ENCODE peak calls at places on chromosomes 5 and 9, in seven cellular contexts. One of them, this sample, is unnamed. For H3K36me3, the result is how much of the 10 kb centered on the place peaks cover.

GRCh38 chr5:38780950-38781349 is 64.9 kb upstream of the OSMR start:
- DNase-seq in brain microvascular endothelial cell: peak
- DNase-seq in tibial artery: peak
- DNase-seq in endodermal cell: no peak
- DNase-seq in fibroblast of lung: peak
- DNase-seq in thyroid gland: peak
- DNase-seq in pancreas: no peak
- DNase-seq in this sample: peak

GRCh38 chr5:64767959-64768357 is 533 bp downstream of the SREK1IP1 start:
- DNase-seq in brain microvascular endothelial cell: peak
- DNase-seq in tibial artery: no peak
- DNase-seq in endodermal cell: no peak
- DNase-seq in fibroblast of lung: peak
- DNase-seq in thyroid gland: no peak
- DNase-seq in pancreas: no peak
- DNase-seq in this sample: peak

GRCh38 chr5:60522299-60522915 is 177.6 kb downstream of the DEPDC1B start:
- DNase-seq in brain microvascular endothelial cell: peak
- DNase-seq in tibial artery: no peak
- DNase-seq in endodermal cell: no peak
- DNase-seq in fibroblast of lung: peak
- DNase-seq in thyroid gland: no peak
- DNase-seq in pancreas: no peak
- DNase-seq in this sample: peak

GRCh38 chr5:114658179-114658578 is 296.3 kb downstream of the KCNN2 start:
- DNase-seq in brain microvascular endothelial cell: peak
- DNase-seq in tibial artery: no peak
- DNase-seq in endodermal cell: no peak
- DNase-seq in fibroblast of lung: no peak
- DNase-seq in thyroid gland: no peak
- DNase-seq in pancreas: no peak
- DNase-seq in this sample: no peak

GRCh38 chr5:67165524-67166459 is 30.8 kb downstream of the CD180 start:
- DNase-seq in brain microvascular endothelial cell: peak
- DNase-seq in tibial artery: peak
- DNase-seq in endodermal cell: peak
- DNase-seq in fibroblast of lung: peak
- DNase-seq in thyroid gland: peak
- DNase-seq in pancreas: peak
- DNase-seq in this sample: peak

GRCh38 chr9:135718616-135719015 is 16.6 kb downstream of the KCNT1 start:
- DNase-seq in brain microvascular endothelial cell: peak
- DNase-seq in tibial artery: no peak
- DNase-seq in endodermal cell: no peak
- DNase-seq in fibroblast of lung: peak
- DNase-seq in thyroid gland: no peak
- DNase-seq in pancreas: no peak
- DNase-seq in this sample: peak

GRCh38 chr9:96564217-96564616 is 55.4 kb downstream of the CDC14B start:
- DNase-seq in brain microvascular endothelial cell: no peak
- DNase-seq in tibial artery: no peak
- DNase-seq in endodermal cell: no peak
- DNase-seq in fibroblast of lung: no peak
- DNase-seq in thyroid gland: no peak
- DNase-seq in pancreas: no peak
- DNase-seq in this sample: no peak

GRCh38 chr5:173018352-173018751 is 34.8 kb downstream of the ATP6V0E1 start:
- DNase-seq in brain microvascular endothelial cell: no peak
- DNase-seq in tibial artery: no peak
- DNase-seq in endodermal cell: no peak
- DNase-seq in fibroblast of lung: no peak
- DNase-seq in thyroid gland: no peak
- DNase-seq in pancreas: no peak
- DNase-seq in this sample: no peak

GRCh38 chr9:93827545-93828330 is 127.4 kb downstream of the BARX1 start:
- DNase-seq in brain microvascular endothelial cell: peak
- DNase-seq in tibial artery: no peak
- DNase-seq in endodermal cell: peak
- DNase-seq in fibroblast of lung: peak
- DNase-seq in thyroid gland: peak
- DNase-seq in pancreas: peak
- DNase-seq in this sample: peak

GRCh38 chr9:112809351-112809848 is 58.8 kb downstream of the SNX30 start:
- DNase-seq in brain microvascular endothelial cell: no peak
- DNase-seq in tibial artery: no peak
- DNase-seq in endodermal cell: no peak
- DNase-seq in fibroblast of lung: no peak
- DNase-seq in thyroid gland: peak
- DNase-seq in pancreas: no peak
- DNase-seq in this sample: no peak

GRCh38 chr5:473344-474192 is 30.6 kb downstream of the EXOC3 start:
- DNase-seq in brain microvascular endothelial cell: no peak
- DNase-seq in tibial artery: no peak
- DNase-seq in endodermal cell: peak
- DNase-seq in fibroblast of lung: peak
- DNase-seq in thyroid gland: peak
- DNase-seq in pancreas: peak
- DNase-seq in this sample: peak

GRCh38 chr5:151186538-151186937 is 29.0 kb upstream of the ANXA6 start:
- DNase-seq in brain microvascular endothelial cell: no peak
- DNase-seq in tibial artery: no peak
- DNase-seq in endodermal cell: no peak
- DNase-seq in fibroblast of lung: no peak
- DNase-seq in thyroid gland: no peak
- DNase-seq in pancreas: no peak
- DNase-seq in this sample: no peak
- H3K36me3 ChIP-seq in brain microvascular endothelial cell: under half
- H3K36me3 ChIP-seq in tibial artery: half or more
- H3K36me3 ChIP-seq in endodermal cell: under half
- H3K36me3 ChIP-seq in fibroblast of lung: under half
- H3K36me3 ChIP-seq in thyroid gland: under half
- H3K36me3 ChIP-seq in pancreas: under half
- H3K36me3 ChIP-seq in this sample: under half

GRCh38 chr5:36198281-36198680 is 43.4 kb downstream of the NADK2 start:
- DNase-seq in brain microvascular endothelial cell: no peak
- DNase-seq in tibial artery: no peak
- DNase-seq in endodermal cell: no peak
- DNase-seq in fibroblast of lung: peak
- DNase-seq in thyroid gland: no peak
- DNase-seq in pancreas: no peak
- DNase-seq in this sample: no peak
- H3K36me3 ChIP-seq in brain microvascular endothelial cell: under half
- H3K36me3 ChIP-seq in tibial artery: under half
- H3K36me3 ChIP-seq in endodermal cell: under half
- H3K36me3 ChIP-seq in fibroblast of lung: under half
- H3K36me3 ChIP-seq in thyroid gland: under half
- H3K36me3 ChIP-seq in pancreas: under half
- H3K36me3 ChIP-seq in this sample: under half

GRCh38 chr9:137789295-137789895 is 88.2 kb upstream of the CACNA1B start:
- DNase-seq in brain microvascular endothelial cell: no peak
- DNase-seq in tibial artery: no peak
- DNase-seq in endodermal cell: no peak
- DNase-seq in fibroblast of lung: no peak
- DNase-seq in thyroid gland: no peak
- DNase-seq in pancreas: no peak
- DNase-seq in this sample: no peak
- H3K36me3 ChIP-seq in brain microvascular endothelial cell: under half
- H3K36me3 ChIP-seq in tibial artery: half or more
- H3K36me3 ChIP-seq in endodermal cell: half or more
- H3K36me3 ChIP-seq in fibroblast of lung: under half
- H3K36me3 ChIP-seq in thyroid gland: under half
- H3K36me3 ChIP-seq in pancreas: under half
- H3K36me3 ChIP-seq in this sample: under half

DNA sequence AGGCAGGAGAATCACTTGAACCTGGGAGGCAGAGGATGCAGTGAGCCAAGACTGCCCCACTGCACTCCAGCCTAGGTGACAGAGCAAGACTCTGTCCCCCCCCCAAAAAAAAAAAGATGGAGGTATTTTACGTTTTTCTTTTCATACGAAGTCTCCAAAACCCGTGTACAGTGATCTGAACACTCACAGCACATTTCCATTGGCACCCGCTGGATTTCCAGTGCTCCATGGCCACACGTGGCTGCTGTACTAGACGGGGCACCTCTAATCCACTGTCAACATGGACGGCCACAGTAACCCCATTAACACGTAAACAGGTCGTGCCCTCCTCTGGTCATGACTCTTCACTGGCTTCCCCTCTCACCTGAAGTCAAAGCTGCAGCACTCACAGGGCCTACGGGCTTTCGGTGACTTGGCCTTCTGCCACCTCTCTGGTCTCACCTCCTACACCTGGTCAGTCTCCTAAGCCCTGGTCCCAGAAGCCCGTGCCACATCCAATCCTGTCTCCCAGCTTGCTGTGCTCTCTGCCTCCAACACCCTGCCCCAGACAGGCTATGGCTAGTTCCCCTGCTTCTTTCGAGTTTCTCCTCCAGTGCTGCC is 22.1 kb downstream of the TBC1D9B start:
- DNase-seq in brain microvascular endothelial cell: no peak
- DNase-seq in tibial artery: no peak
- DNase-seq in endodermal cell: no peak
- DNase-seq in fibroblast of lung: no peak
- DNase-seq in thyroid gland: no peak
- DNase-seq in pancreas: no peak
- DNase-seq in this sample: no peak
- H3K36me3 ChIP-seq in brain microvascular endothelial cell: half or more
- H3K36me3 ChIP-seq in tibial artery: half or more
- H3K36me3 ChIP-seq in endodermal cell: half or more
- H3K36me3 ChIP-seq in fibroblast of lung: under half
- H3K36me3 ChIP-seq in thyroid gland: under half
- H3K36me3 ChIP-seq in pancreas: under half
- H3K36me3 ChIP-seq in this sample: under half

DNA sequence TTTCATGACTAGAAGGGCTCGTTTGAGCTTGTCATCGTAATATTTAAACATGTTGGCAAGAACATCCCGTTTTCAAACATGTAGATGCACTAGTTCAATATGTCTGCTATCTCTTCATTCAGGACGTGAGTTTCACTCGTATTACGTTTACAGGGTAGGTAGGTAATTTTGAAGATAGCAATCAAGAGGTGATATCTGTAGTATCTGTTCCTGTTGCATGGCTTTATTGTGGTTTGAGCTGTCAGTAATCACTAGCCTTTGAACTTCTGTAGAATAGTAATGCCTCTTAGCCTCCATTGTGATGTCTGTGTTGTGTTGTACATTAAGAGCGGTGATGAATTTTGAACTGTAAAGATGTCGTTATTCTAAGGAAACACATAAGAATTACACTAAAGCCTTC is 74.9 kb downstream of the NLN start:
- DNase-seq in brain microvascular endothelial cell: no peak
- DNase-seq in tibial artery: no peak
- DNase-seq in endodermal cell: no peak
- DNase-seq in fibroblast of lung: no peak
- DNase-seq in thyroid gland: no peak
- DNase-seq in pancreas: no peak
- DNase-seq in this sample: no peak
- H3K36me3 ChIP-seq in brain microvascular endothelial cell: under half
- H3K36me3 ChIP-seq in tibial artery: under half
- H3K36me3 ChIP-seq in endodermal cell: half or more
- H3K36me3 ChIP-seq in fibroblast of lung: under half
- H3K36me3 ChIP-seq in thyroid gland: under half
- H3K36me3 ChIP-seq in pancreas: under half
- H3K36me3 ChIP-seq in this sample: under half

GRCh38 chr9:87505869-87506678 is 8.4 kb downstream of the DAPK1 start:
- DNase-seq in brain microvascular endothelial cell: no peak
- DNase-seq in tibial artery: no peak
- DNase-seq in endodermal cell: no peak
- DNase-seq in fibroblast of lung: no peak
- DNase-seq in thyroid gland: no peak
- DNase-seq in pancreas: no peak
- DNase-seq in this sample: no peak
- H3K36me3 ChIP-seq in brain microvascular endothelial cell: under half
- H3K36me3 ChIP-seq in tibial artery: under half
- H3K36me3 ChIP-seq in endodermal cell: half or more
- H3K36me3 ChIP-seq in fibroblast of lung: under half
- H3K36me3 ChIP-seq in thyroid gland: under half
- H3K36me3 ChIP-seq in pancreas: under half
- H3K36me3 ChIP-seq in this sample: under half

DNA sequence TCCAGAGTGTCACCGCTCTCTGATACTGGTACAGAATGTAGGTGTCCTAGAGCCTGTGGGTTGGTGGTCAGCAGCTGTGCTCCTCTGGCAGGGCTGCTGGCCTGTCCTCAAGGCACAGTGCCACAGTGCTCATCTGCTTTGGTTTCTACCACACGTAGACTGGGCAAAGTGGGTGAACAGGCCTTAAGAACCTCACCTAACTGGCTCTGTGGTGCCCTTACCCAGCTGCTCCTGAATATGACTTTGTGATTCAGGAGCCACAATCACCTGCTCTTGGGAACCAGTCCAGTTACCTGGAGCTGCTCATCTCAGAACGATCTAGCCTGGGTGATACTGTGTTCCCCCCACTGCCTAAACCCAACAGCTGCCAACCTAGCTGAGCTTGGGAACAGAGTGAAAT is 6.4 kb downstream of the NOP16 start:
- DNase-seq in brain microvascular endothelial cell: no peak
- DNase-seq in tibial artery: no peak
- DNase-seq in endodermal cell: no peak
- DNase-seq in fibroblast of lung: no peak
- DNase-seq in thyroid gland: no peak
- DNase-seq in pancreas: no peak
- DNase-seq in this sample: no peak
- H3K36me3 ChIP-seq in brain microvascular endothelial cell: under half
- H3K36me3 ChIP-seq in tibial artery: under half
- H3K36me3 ChIP-seq in endodermal cell: half or more
- H3K36me3 ChIP-seq in fibroblast of lung: under half
- H3K36me3 ChIP-seq in thyroid gland: under half
- H3K36me3 ChIP-seq in pancreas: under half
- H3K36me3 ChIP-seq in this sample: under half

DNA sequence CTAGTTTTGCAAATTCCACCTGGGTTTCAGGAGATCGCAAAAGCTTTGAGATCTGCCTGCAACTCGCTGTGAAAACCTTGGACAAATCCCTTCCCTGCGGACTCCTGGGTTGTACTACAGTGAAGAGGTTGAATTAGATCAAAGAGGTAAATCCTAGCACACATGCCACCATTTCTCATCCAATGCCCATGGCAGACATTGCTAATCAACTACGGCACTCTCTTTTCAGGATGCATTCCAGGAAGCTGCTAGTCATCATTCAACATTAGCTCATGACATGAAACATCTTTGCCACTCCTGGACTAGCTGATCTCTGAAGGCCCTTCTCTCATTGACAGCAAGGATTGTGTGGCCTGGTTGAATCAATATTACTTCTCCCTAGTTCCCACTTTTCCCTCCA is 46.1 kb downstream of the PCDH1 start:
- DNase-seq in brain microvascular endothelial cell: no peak
- DNase-seq in tibial artery: no peak
- DNase-seq in endodermal cell: no peak
- DNase-seq in fibroblast of lung: no peak
- DNase-seq in thyroid gland: no peak
- DNase-seq in pancreas: no peak
- DNase-seq in this sample: no peak
- H3K36me3 ChIP-seq in brain microvascular endothelial cell: under half
- H3K36me3 ChIP-seq in tibial artery: under half
- H3K36me3 ChIP-seq in endodermal cell: under half
- H3K36me3 ChIP-seq in fibroblast of lung: under half
- H3K36me3 ChIP-seq in thyroid gland: under half
- H3K36me3 ChIP-seq in pancreas: under half
- H3K36me3 ChIP-seq in this sample: under half

GRCh38 chr9:128987800-128988199 is 40.3 kb downstream of the NUP188 start:
- DNase-seq in brain microvascular endothelial cell: peak
- DNase-seq in tibial artery: peak
- DNase-seq in endodermal cell: no peak
- DNase-seq in fibroblast of lung: peak
- DNase-seq in thyroid gland: no peak
- DNase-seq in pancreas: no peak
- DNase-seq in this sample: no peak

GRCh38 chr9:128983536-128983935 is 36.0 kb downstream of the NUP188 start:
- DNase-seq in brain microvascular endothelial cell: no peak
- DNase-seq in tibial artery: no peak
- DNase-seq in endodermal cell: no peak
- DNase-seq in fibroblast of lung: no peak
- DNase-seq in thyroid gland: no peak
- DNase-seq in pancreas: no peak
- DNase-seq in this sample: no peak

GRCh38 chr9:128986671-128987070 is 39.2 kb downstream of the NUP188 start:
- DNase-seq in brain microvascular endothelial cell: no peak
- DNase-seq in tibial artery: no peak
- DNase-seq in endodermal cell: no peak
- DNase-seq in fibroblast of lung: no peak
- DNase-seq in thyroid gland: no peak
- DNase-seq in pancreas: no peak
- DNase-seq in this sample: no peak
- H3K36me3 ChIP-seq in brain microvascular endothelial cell: half or more
- H3K36me3 ChIP-seq in tibial artery: half or more
- H3K36me3 ChIP-seq in endodermal cell: half or more
- H3K36me3 ChIP-seq in fibroblast of lung: under half
- H3K36me3 ChIP-seq in thyroid gland: under half
- H3K36me3 ChIP-seq in pancreas: under half
- H3K36me3 ChIP-seq in this sample: under half

This sample was measured in endothelial cell of umbilical vein.